ENCODE peak calls at places on chromosomes 11 and 22, in nine cellular contexts. Y, U, Z, E, N, G, M, C and P are unnamed samples.

GRCh38 chr11:107665016-107665415 is 46.8 kb downstream of the SLN start:
- DNase-seq in M (no peak), Y (no peak), G (no peak), C (no peak), Z (no peak), U (no peak), N (no peak), E (no peak), P (no peak)

GRCh38 chr11:8354622-8355417 is 91.1 kb upstream of the LMO1 start:
- DNase-seq in E (no peak), M (no peak), N (no peak), U (no peak), Y (no peak), C (peak), Z (no peak), G (no peak), P (no peak)

GRCh38 chr22:42001706-42002105 is 3.1 kb downstream of the WBP2NL start:
- DNase-seq in E (no peak), Y (no peak), N (no peak), Z (no peak), C (no peak), U (no peak), M (no peak), G (peak), P (no peak)

GRCh38 chr22:50460942-50461341 is 13.9 kb downstream of the SBF1 start:
- DNase-seq in M (peak), N (no peak), E (no peak), Y (no peak), C (no peak), G (no peak), Z (no peak), U (no peak), P (no peak)

GRCh38 chr22:31897842-31898241 is 46.5 kb upstream of the YWHAH start:
- DNase-seq in N (no peak), G (no peak), Z (no peak), U (no peak), Y (no peak), M (no peak), C (no peak), E (no peak), P (no peak)

GRCh38 chr22:48807155-48807554 is 1020.5 kb downstream of the BRD1 start:
- DNase-seq in Z (no peak), Y (no peak), U (no peak), G (no peak), N (no peak), E (no peak), M (no peak), C (no peak), P (no peak)

GRCh38 chr11:120660024-120660565 is 148.5 kb downstream of the GRIK4 start:
- DNase-seq in C (no peak), Y (no peak), M (peak), N (peak), Z (no peak), U (peak), E (peak), G (peak), P (no peak)

GRCh38 chr11:23021287-23021863 is 161.1 kb upstream of the CCDC179 start:
- DNase-seq in N (no peak), Y (no peak), G (peak), U (peak), Z (no peak), M (peak), E (peak), C (peak), P (no peak)

GRCh38 chr11:122093731-122094130 is 22.3 kb downstream of the BLID start:
- DNase-seq in M (no peak), N (no peak), C (no peak), G (no peak), E (peak), Y (no peak), U (peak), Z (no peak), P (no peak)

GRCh38 chr11:69636512-69636866 is 4.5 kb upstream of the CCND1 start:
- DNase-seq in Z (no peak), G (no peak), M (peak), N (no peak), C (peak), U (peak), E (no peak), Y (no peak), P (no peak)

GRCh38 chr11:94449437-94449836 is 44.2 kb downstream of the MRE11 start:
- DNase-seq in Y (no peak), C (no peak), N (no peak), E (peak), Z (no peak), U (peak), G (no peak), M (no peak), P (no peak)

GRCh38 chr11:106695506-106695905 is 322.8 kb downstream of the GUCY1A2 start:
- DNase-seq in E (peak), C (no peak), U (peak), N (no peak), M (no peak), Z (no peak), G (no peak), Y (no peak), P (no peak)

GRCh38 chr11:118180300-118180703 is 3.9 kb upstream of the SCN2B start:
- DNase-seq in Z (no peak), U (no peak), E (no peak), N (no peak), G (peak), M (peak), Y (no peak), C (peak), P (no peak)

GRCh38 chr11:132026746-132027145 is 656.3 kb downstream of the NTM start:
- DNase-seq in U (no peak), M (no peak), G (no peak), Y (no peak), E (no peak), Z (no peak), N (no peak), C (no peak), P (no peak)

GRCh38 chr11:77089004-77089545 is 13.6 kb upstream of the OMP start:
- DNase-seq in C (no peak), G (no peak), U (no peak), M (peak), Y (no peak), Z (no peak), N (no peak), E (no peak), P (no peak)

GRCh38 chr11:105718641-105719040 is 108.8 kb downstream of the GRIA4 start:
- DNase-seq in E (no peak), Z (no peak), Y (no peak), M (no peak), G (no peak), N (no peak), U (no peak), C (no peak), P (no peak)

GRCh38 chr22:44129614-44129976 is 51.1 kb upstream of the PARVG start:
- DNase-seq in G (no peak), M (no peak), Z (no peak), U (peak), Y (no peak), C (no peak), N (no peak), E (peak), P (no peak)

GRCh38 chr22:37525073-37525745 is 6.0 kb upstream of the CARD10 start:
- DNase-seq in G (no peak), M (no peak), C (no peak), E (peak), U (peak), Z (no peak), Y (no peak), N (no peak), P (no peak)